ENCODE peak calls at places on chromosomes 12 and 14, in six cellular contexts. P, K, E, T, D and R are unnamed samples.

GRCh38 chr12:5619628-5620027 is 187.7 kb downstream of the NTF3 start:
- DNase-seq in P (no peak), K (no peak), E (no peak), T (no peak), D (no peak), R (no peak)

GRCh38 chr14:51780741-51781140 is 79.7 kb upstream of the GNG2 start:
- DNase-seq in P (no peak), K (no peak), E (no peak), T (no peak), D (no peak), R (no peak)

GRCh38 chr12:68317047-68317667 is 15.0 kb downstream of the MDM1 start:
- DNase-seq in P (peak; percentile 53), K (peak; percentile 53), E (no peak), T (peak; percentile 16), D (no peak), R (no peak)

GRCh38 chr14:57656853-57657252 is 163.2 kb upstream of the CCDC198 start:
- DNase-seq in P (no peak), K (no peak), E (no peak), T (peak; percentile 25), D (no peak), R (no peak)

GRCh38 chr12:75724913-75725312 is 213.5 kb upstream of the KRR1 start:
- DNase-seq in P (peak; percentile 74), K (peak; percentile 40), E (no peak), T (no peak), D (no peak), R (no peak)

GRCh38 chr12:30422844-30423243 is 272.8 kb downstream of the IPO8 start:
- DNase-seq in P (no peak), K (no peak), E (no peak), T (no peak), D (no peak), R (no peak)

GRCh38 chr12:66548338-66549049 is 130.4 kb downstream of the GRIP1 start:
- DNase-seq in P (no peak), K (no peak), E (no peak), T (no peak), D (no peak), R (no peak)

GRCh38 chr12:106982229-106982628 is 4.7 kb downstream of the MTERF2 start:
- DNase-seq in P (no peak), K (no peak), E (no peak), T (no peak), D (no peak), R (no peak)

GRCh38 chr14:91883770-91884169 is 16.4 kb upstream of the TC2N start:
- DNase-seq in P (no peak), K (no peak), E (peak; percentile 39), T (no peak), D (peak; percentile 90), R (no peak)

GRCh38 chr12:83121886-83122622 is 435.3 kb downstream of the TMTC2 start:
- DNase-seq in P (no peak), K (no peak), E (no peak), T (no peak), D (no peak), R (no peak)

GRCh38 chr12:65632131-65632855 is 192.0 kb upstream of the HMGA2 start:
- DNase-seq in P (no peak), K (no peak), E (no peak), T (no peak), D (no peak), R (no peak)

GRCh38 chr14:91307046-91307445 is 62.5 kb upstream of the GPR68 start:
- DNase-seq in P (no peak), K (no peak), E (no peak), T (no peak), D (no peak), R (no peak)

GRCh38 chr14:69850086-69850735 is 29.0 kb upstream of the SMOC1 start:
- DNase-seq in P (no peak), K (no peak), E (no peak), T (no peak), D (no peak), R (peak; percentile 12)

GRCh38 chr14:104178279-104178678 is 39.9 kb downstream of the KIF26A start:
- DNase-seq in P (peak; percentile 13), K (no peak), E (no peak), T (no peak), D (no peak), R (no peak)

GRCh38 chr12:57135487-57135886 is 7.2 kb downstream of the LRP1 start:
- DNase-seq in P (no peak), K (peak; percentile 80), E (peak; percentile 63), T (no peak), D (peak; percentile 77), R (no peak)

GRCh38 chr12:65306603-65307501 is 28.4 kb downstream of the MSRB3 start:
- DNase-seq in P (peak; percentile 36), K (peak; percentile 23), E (peak; percentile 54), T (peak; percentile 48), D (peak; percentile 64), R (peak; percentile 1)

GRCh38 chr12:124399622-124400021 is 104.7 kb downstream of the RFLNA start:
- DNase-seq in P (no peak), K (no peak), E (no peak), T (no peak), D (no peak), R (no peak)

GRCh38 chr12:112839386-112839972 is 47.9 kb downstream of the RPH3A start:
- DNase-seq in P (no peak), K (no peak), E (no peak), T (peak; percentile 62), D (no peak), R (no peak)

GRCh38 chr14:103259801-103260628 is 74.0 kb upstream of the EIF5 start:
- DNase-seq in P (peak; percentile 61), K (no peak), E (no peak), T (no peak), D (no peak), R (no peak)

GRCh38 chr14:99518441-99519346 is 37.5 kb downstream of the CCNK start:
- DNase-seq in P (peak; percentile 72), K (no peak), E (peak; percentile 82), T (peak; percentile 83), D (peak; percentile 92), R (peak; percentile 74)

GRCh38 chr14:97456958-97457357 is 659.8 kb downstream of the VRK1 start:
- DNase-seq in P (no peak), K (no peak), E (no peak), T (no peak), D (no peak), R (no peak)

GRCh38 chr12:102388469-102388868 is 91.9 kb downstream of the IGF1 start:
- DNase-seq in P (no peak), K (no peak), E (no peak), T (no peak), D (no peak), R (no peak)

GRCh38 chr14:92460916-92461579 is 52.5 kb upstream of the RIN3 start:
- DNase-seq in P (no peak), K (no peak), E (peak; percentile 39), T (no peak), D (no peak), R (no peak)

GRCh38 chr14:63777024-63777423 is 49.2 kb upstream of the SGPP1 start:
- DNase-seq in P (no peak), K (peak; percentile 14), E (no peak), T (peak; percentile 47), D (no peak), R (no peak)